ENCODE peak calls at places on chromosomes 4 and X, in four cellular contexts. P, Y, E and X are unnamed samples.

GRCh38 chr4:189807031-189807430 is 133.6 kb upstream of the FRG1 start:
- DNase-seq in E (no peak), Y (no peak), P (no peak), X (no peak)

GRCh38 chr4:118981839-118982381 is 93.3 kb downstream of the SYNPO2 start:
- DNase-seq in E (peak; percentile 82), P (peak; percentile 38), Y (peak; percentile 77), X (peak; percentile 26)

GRCh38 chrX:9153299-9153698 is 119.4 kb upstream of the FAM9B start:
- DNase-seq in Y (no peak), E (no peak), P (peak; percentile 41), X (peak; percentile 85)

GRCh38 chrX:119071381-119071780 is 1.4 kb upstream of the CT47C1 start:
- DNase-seq in Y (no peak), E (no peak), P (no peak), X (no peak)

GRCh38 chr4:684611-685010 is 4.3 kb downstream of the SLC49A3 start:
- DNase-seq in E (no peak), P (no peak), Y (no peak), X (no peak)

GRCh38 chr4:76624271-76624681 is 189.2 kb downstream of the SHROOM3 start:
- DNase-seq in P (no peak), E (peak; percentile 74), Y (peak; percentile 32), X (peak; percentile 95)

GRCh38 chrX:153861733-153862300 is 24.2 kb downstream of the L1CAM start:
- DNase-seq in Y (no peak), E (no peak), P (no peak), X (no peak)

GRCh38 chr4:23888421-23889319 is 1.2 kb downstream of the PPARGC1A start:
- DNase-seq in E (peak; percentile 21), P (no peak), Y (peak; percentile 39), X (no peak)

GRCh38 chr4:151167561-151167960 is 68.1 kb downstream of the RPS3A start:
- DNase-seq in P (no peak), Y (no peak), E (peak; percentile 39), X (no peak)

GRCh38 chr4:118327554-118328241 is 25.1 kb downstream of the PRSS12 start:
- DNase-seq in Y (no peak), E (no peak), P (no peak), X (no peak)

GRCh38 chrX:49165901-49166881 is 3.6 kb downstream of the MAGIX start:
- DNase-seq in P (peak; percentile 71), E (peak; percentile 92), Y (peak; percentile 75), X (no peak)

GRCh38 chr4:173415092-173415491 is 16.2 kb upstream of the SCRG1 start:
- DNase-seq in E (no peak), P (no peak), Y (no peak), X (no peak)

GRCh38 chr4:82372502-82372873 is 1.3 kb downstream of the HNRNPD start:
- DNase-seq in E (peak; percentile 62), Y (peak; percentile 73), P (no peak), X (no peak)

GRCh38 chr4:38088321-38088720 is 128.1 kb downstream of the PTTG2 start:
- DNase-seq in E (no peak), Y (no peak), P (no peak), X (no peak)

GRCh38 chrX:71143508-71143907 is 1.1 kb upstream of the NLGN3 start:
- DNase-seq in P (no peak), E (no peak), Y (peak; percentile 67), X (no peak)

GRCh38 chrX:10142041-10142589 is 14.7 kb upstream of the CLCN4 start:
- DNase-seq in Y (no peak), E (no peak), P (no peak), X (no peak)

GRCh38 chr4:106494066-106494465 is 125.5 kb upstream of the GIMD1 start:
- DNase-seq in E (no peak), Y (no peak), P (no peak), X (no peak)

GRCh38 chr4:1010522-1011021 is 854 bp upstream of the FGFRL1 start:
- DNase-seq in Y (peak; percentile 48), E (peak; percentile 40), P (peak; percentile 66), X (no peak)

GRCh38 chrX:151359931-151360871 is 36.8 kb upstream of the VMA21 start:
- DNase-seq in Y (peak; percentile 35), P (no peak), E (peak; percentile 58), X (no peak)

GRCh38 chr4:68373513-68373912 is 23.6 kb upstream of the YTHDC1 start:
- DNase-seq in E (peak; percentile 95), P (no peak), Y (peak; percentile 85), X (no peak)

GRCh38 chr4:24557036-24558022 is 27.0 kb downstream of the DHX15 start:
- DNase-seq in E (no peak), Y (no peak), P (no peak), X (no peak)

GRCh38 chr4:39941682-39942217 is 36.0 kb downstream of the PDS5A start:
- DNase-seq in P (no peak), E (no peak), Y (no peak), X (no peak)

GRCh38 chr4:83138979-83139378 is 24.4 kb upstream of the PLAC8 start:
- DNase-seq in Y (no peak), P (no peak), E (no peak), X (no peak)

GRCh38 chr4:23958749-23959148 is 68.9 kb upstream of the PPARGC1A start:
- DNase-seq in Y (no peak), E (no peak), P (no peak), X (no peak)

GRCh38 chrX:23765449-23765848 is 17.5 kb upstream of the SAT1 start:
- DNase-seq in E (no peak), Y (no peak), P (no peak), X (no peak)

GRCh38 chrX:30212172-30212571 is 3.2 kb upstream of the MAGEB2 start:
- DNase-seq in Y (peak; percentile 46), P (no peak), E (no peak), X (no peak)
- TF ChIP-seq CTCF in Y (no peak), P (no peak), E (no peak), X (peak; percentile 10)

GRCh38 chr4:112626228-112626627 is 10.5 kb downstream of the ZGRF1 start:
- DNase-seq in E (no peak), P (no peak), Y (no peak), X (no peak)
- H3K36me3 ChIP-seq in E (peaks cover 33% of the 10 kb centered on the region), P (no peaks in the 10 kb centered on the region), Y (no peaks in the 10 kb centered on the region), X (no peaks in the 10 kb centered on the region)

DNA sequence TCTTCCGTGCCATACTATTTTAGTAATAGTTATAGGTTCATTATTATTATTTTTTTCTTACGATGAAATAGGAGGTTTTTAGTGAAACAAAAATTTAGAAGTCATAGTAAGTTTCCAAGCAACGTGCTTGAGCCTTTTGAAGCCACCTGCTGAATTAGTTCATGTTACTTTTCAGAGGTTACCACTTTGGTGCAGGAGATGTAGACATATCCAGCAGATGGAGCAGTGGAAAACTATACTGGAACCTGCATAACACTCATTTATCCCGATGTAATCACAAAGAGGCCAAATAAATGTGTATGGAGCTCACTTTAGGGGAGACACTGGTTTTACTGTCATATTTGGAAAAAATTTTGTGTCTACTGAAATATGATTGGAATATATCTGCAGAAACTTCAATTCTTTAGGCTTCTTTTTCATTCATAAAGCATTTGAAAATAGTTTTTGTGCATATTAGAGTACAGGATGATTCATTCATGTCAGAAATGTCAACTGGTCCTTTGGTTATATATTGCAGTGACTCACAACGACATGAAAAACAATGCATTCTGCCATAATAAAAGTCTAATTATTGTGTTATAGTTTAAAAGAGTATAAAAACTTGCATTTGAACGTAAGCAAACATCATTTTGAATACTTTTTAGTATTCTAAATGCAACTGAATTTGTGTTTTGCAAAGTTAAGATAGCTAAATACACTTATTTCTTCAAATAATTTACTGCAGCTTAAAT is 2182.9 kb upstream of the TENM3 start:
- DNase-seq in E (peak; percentile 23), Y (no peak), P (no peak), X (no peak)
- TF ChIP-seq CTCF in E (peak; percentile 31), Y (no peak), P (no peak), X (peak; percentile 44)

DNA sequence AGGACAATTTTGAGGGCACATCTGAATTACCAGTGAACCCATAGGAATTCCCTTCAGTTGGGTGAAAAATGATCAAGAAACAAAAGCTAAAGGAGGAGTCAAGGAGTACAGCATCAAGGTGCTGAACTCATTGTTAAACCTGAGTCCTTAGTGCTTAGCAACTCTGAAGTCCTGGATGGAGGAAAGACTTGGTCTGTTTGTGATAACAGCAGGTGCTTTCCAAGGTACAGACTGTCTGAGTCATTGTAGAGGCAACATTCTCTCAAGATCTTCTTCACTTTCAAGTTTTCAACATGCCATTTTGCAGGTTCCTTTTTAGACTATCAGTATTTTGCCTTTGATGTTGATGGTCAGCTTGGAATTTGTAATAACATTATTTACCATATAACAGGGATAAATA is 293.9 kb downstream of the AFF2 start:
- DNase-seq in P (no peak), Y (no peak), E (no peak), X (no peak)
- H3K36me3 ChIP-seq in P (no peaks in the 10 kb centered on the region), Y (no peaks in the 10 kb centered on the region), E (no peaks in the 10 kb centered on the region), X (no peaks in the 10 kb centered on the region)

GRCh38 chrX:101395789-101396188 is 5.0 kb downstream of the RPL36A start:
- DNase-seq in P (no peak), Y (no peak), E (no peak), X (no peak)

GRCh38 chrX:101398694-101399093 is 7.9 kb downstream of the RPL36A start:
- DNase-seq in E (no peak), P (no peak), Y (no peak), X (no peak)

GRCh38 chrX:101397779-101398178 is 7.0 kb downstream of the RPL36A start:
- DNase-seq in P (no peak), E (peak; percentile 21), Y (no peak), X (no peak)

GRCh38 chrX:101394372-101394771 is 3.6 kb downstream of the RPL36A start:
- DNase-seq in P (no peak), Y (no peak), E (no peak), X (no peak)

DNA sequence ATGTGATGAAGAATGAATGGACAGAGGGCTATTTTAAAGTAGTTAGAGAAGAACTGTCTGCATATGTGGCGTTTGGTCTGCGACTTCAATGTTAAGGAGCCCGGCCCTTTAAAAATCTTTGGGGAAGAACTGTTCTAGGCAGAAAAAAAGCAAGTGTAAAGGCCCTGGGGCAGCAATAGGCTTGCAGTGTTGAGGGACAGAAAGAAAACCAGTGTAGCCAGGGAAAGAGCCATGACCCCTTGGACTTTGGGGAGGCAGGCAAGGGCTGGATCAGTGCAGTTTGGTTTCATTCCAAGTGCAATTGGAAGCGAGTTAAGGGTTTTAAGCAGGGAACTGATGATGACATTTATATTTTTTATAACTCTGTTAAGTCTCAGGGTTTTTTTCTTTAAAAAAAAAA is 7.9 kb downstream of the GLA start:
- DNase-seq in E (no peak), Y (no peak), P (no peak), X (no peak)
- TF ChIP-seq CTCF in E (no peak), Y (no peak), P (no peak), X (no peak)

GRCh38 chrX:47228550-47229270 is 4.1 kb upstream of the USP11 start:
- DNase-seq in P (no peak), Y (no peak), E (no peak), X (no peak)
- H3K36me3 ChIP-seq in P (peaks cover 27% of the 10 kb centered on the region), Y (no peaks in the 10 kb centered on the region), E (peaks cover 6% of the 10 kb centered on the region), X (peaks cover 3% of the 10 kb centered on the region)

DNA sequence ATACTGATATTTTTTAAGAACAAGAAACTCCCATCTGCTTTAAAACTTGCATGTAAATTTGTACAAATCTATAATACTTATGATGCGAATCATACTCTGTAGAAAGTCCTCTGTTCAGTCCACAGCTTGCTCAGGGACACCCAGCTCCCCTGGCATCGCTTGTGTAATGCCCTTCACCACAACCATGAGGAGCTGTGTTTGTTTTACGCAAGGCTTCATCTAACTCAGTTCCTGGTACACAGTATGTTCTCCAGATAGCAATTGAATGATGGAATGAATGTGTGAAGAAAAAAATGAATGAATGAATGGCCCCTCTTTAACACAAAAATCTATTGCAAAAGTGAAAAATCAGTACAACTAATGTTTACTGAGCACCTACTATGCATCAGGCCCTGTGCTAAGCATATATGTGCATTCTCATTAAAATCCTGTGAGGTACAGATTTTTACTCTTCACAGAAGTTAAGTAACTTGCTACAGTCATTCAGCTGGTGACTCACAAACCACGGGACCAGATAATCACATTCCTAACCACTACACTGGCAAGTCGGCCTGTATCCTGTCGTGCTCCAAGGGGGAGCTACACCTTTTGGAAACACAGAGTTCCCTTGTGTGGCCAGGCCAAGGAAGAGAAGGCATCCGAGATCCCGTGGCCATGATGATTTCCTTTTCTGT is 58.7 kb upstream of the KDR start:
- DNase-seq in P (peak; percentile 90), Y (no peak), E (peak; percentile 69), X (peak; percentile 98)
- TF ChIP-seq CTCF in P (peak; percentile 38), Y (no peak), E (no peak), X (peak; percentile 1)